ENCODE peak calls at places on chromosomes 3 and 15, in four cellular contexts. One of them, this sample, is unnamed.

GRCh38 chr3:141280086-141280485 is 48.5 kb downstream of the PXYLP1 start:
- DNase-seq in testis: no peak
- DNase-seq in A549: no peak
- DNase-seq in ovary: no peak
- DNase-seq in this sample: no peak

GRCh38 chr15:39497759-39498565 is 82.9 kb upstream of the THBS1 start:
- DNase-seq in ovary: no peak
- DNase-seq in A549: no peak
- DNase-seq in testis: no peak
- DNase-seq in this sample: no peak

GRCh38 chr3:47849186-47850061 is 46.5 kb downstream of the DHX30 start:
- DNase-seq in ovary: peak; percentile 37
- DNase-seq in testis: no peak
- DNase-seq in A549: no peak
- DNase-seq in this sample: no peak

GRCh38 chr3:170941551-170941950 is 33.1 kb upstream of the EIF5A2 start:
- DNase-seq in A549: no peak
- DNase-seq in testis: no peak
- DNase-seq in ovary: no peak
- DNase-seq in this sample: no peak

GRCh38 chr15:80526556-80527340 is 122.6 kb downstream of the ARNT2 start:
- DNase-seq in testis: no peak
- DNase-seq in ovary: no peak
- DNase-seq in A549: no peak
- DNase-seq in this sample: no peak

GRCh38 chr15:72784233-72784876 is 797 bp upstream of the ADPGK start:
- DNase-seq in A549: peak; percentile 87
- DNase-seq in ovary: peak; percentile 56
- DNase-seq in testis: peak; percentile 67
- DNase-seq in this sample: no peak

GRCh38 chr3:32886911-32887310 is 64.5 kb upstream of the CCR4 start:
- DNase-seq in ovary: no peak
- DNase-seq in testis: no peak
- DNase-seq in A549: no peak
- DNase-seq in this sample: no peak

GRCh38 chr3:86782271-86782670 is 208.7 kb downstream of the VGLL3 start:
- DNase-seq in A549: no peak
- DNase-seq in ovary: no peak
- DNase-seq in testis: no peak
- DNase-seq in this sample: no peak

GRCh38 chr3:175312766-175313165 is 453.6 kb downstream of the NAALADL2 start:
- DNase-seq in testis: no peak
- DNase-seq in A549: no peak
- DNase-seq in ovary: no peak
- DNase-seq in this sample: no peak

GRCh38 chr3:89419647-89420141 is 312.3 kb downstream of the EPHA3 start:
- DNase-seq in testis: no peak
- DNase-seq in ovary: no peak
- DNase-seq in A549: no peak
- DNase-seq in this sample: no peak

GRCh38 chr3:38283810-38284775 is 2.0 kb downstream of the SLC22A14 start:
- DNase-seq in A549: no peak
- DNase-seq in testis: no peak
- DNase-seq in ovary: no peak
- DNase-seq in this sample: no peak

GRCh38 chr3:128470134-128470915 is 3.6 kb upstream of the DNAJB8 start:
- DNase-seq in A549: no peak
- DNase-seq in testis: no peak
- DNase-seq in ovary: no peak
- DNase-seq in this sample: peak; percentile 60

GRCh38 chr3:59046839-59047238 is 3.0 kb downstream of the CFAP20DC start:
- DNase-seq in ovary: no peak
- DNase-seq in testis: no peak
- DNase-seq in A549: no peak
- DNase-seq in this sample: no peak

GRCh38 chr15:93830221-93830765 is 401.1 kb upstream of the MCTP2 start:
- DNase-seq in testis: no peak
- DNase-seq in A549: no peak
- DNase-seq in ovary: no peak
- DNase-seq in this sample: no peak

GRCh38 chr3:193118907-193119306 is 122.1 kb upstream of the PLAAT1 start:
- DNase-seq in ovary: no peak
- DNase-seq in testis: no peak
- DNase-seq in A549: no peak
- DNase-seq in this sample: no peak

GRCh38 chr3:139655880-139656279 is 21.9 kb downstream of the NMNAT3 start:
- DNase-seq in testis: no peak
- DNase-seq in ovary: no peak
- DNase-seq in A549: no peak
- DNase-seq in this sample: peak; percentile 33

GRCh38 chr3:121648219-121648958 is 12.3 kb downstream of the HCLS1 start:
- DNase-seq in testis: peak; percentile 67
- DNase-seq in A549: no peak
- DNase-seq in ovary: no peak
- DNase-seq in this sample: no peak

GRCh38 chr15:80176443-80176842 is 23.6 kb downstream of the FAH start:
- DNase-seq in testis: no peak
- DNase-seq in ovary: no peak
- DNase-seq in A549: no peak
- DNase-seq in this sample: no peak

GRCh38 chr15:47813985-47814384 is 96.7 kb downstream of the SEMA6D start:
- DNase-seq in A549: no peak
- DNase-seq in ovary: no peak
- DNase-seq in testis: no peak
- DNase-seq in this sample: no peak

GRCh38 chr3:104519468-104519867 is 847.2 kb upstream of the ALCAM start:
- DNase-seq in A549: no peak
- DNase-seq in testis: no peak
- DNase-seq in ovary: no peak
- DNase-seq in this sample: no peak

GRCh38 chr3:38554127-38554827 is 58.1 kb downstream of the EXOG start:
- DNase-seq in testis: no peak
- DNase-seq in A549: no peak
- DNase-seq in ovary: no peak
- DNase-seq in this sample: no peak

GRCh38 chr3:34377961-34378360 is 579.5 kb downstream of the PDCD6IP start:
- DNase-seq in A549: no peak
- DNase-seq in testis: no peak
- DNase-seq in ovary: no peak
- DNase-seq in this sample: no peak

GRCh38 chr15:31473384-31474058 is 146.9 kb downstream of the KLF13 start:
- DNase-seq in A549: no peak
- DNase-seq in ovary: no peak
- DNase-seq in testis: peak; percentile 11
- DNase-seq in this sample: peak; percentile 11

GRCh38 chr3:10262027-10262426 is 13.8 kb downstream of the TATDN2 start:
- DNase-seq in testis: no peak
- DNase-seq in ovary: no peak
- DNase-seq in A549: no peak
- DNase-seq in this sample: no peak

GRCh38 chr3:33372218-33373081 is 67.8 kb downstream of the UBP1 start:
- DNase-seq in ovary: peak; percentile 30
- DNase-seq in A549: peak; percentile 53
- DNase-seq in testis: peak; percentile 58
- DNase-seq in this sample: no peak

GRCh38 chr15:92625297-92625980 is 30.1 kb downstream of the FAM174B start:
- DNase-seq in testis: no peak
- DNase-seq in A549: no peak
- DNase-seq in ovary: no peak
- DNase-seq in this sample: no peak

GRCh38 chr3:128482857-128483656 is 9.9 kb downstream of the GATA2 start:
- DNase-seq in ovary: no peak
- DNase-seq in A549: no peak
- DNase-seq in testis: no peak
- DNase-seq in this sample: peak; percentile 90

GRCh38 chr3:187871204-187871591 is 125.9 kb upstream of the BCL6 start:
- DNase-seq in A549: no peak
- DNase-seq in ovary: no peak
- DNase-seq in testis: no peak
- DNase-seq in this sample: no peak

GRCh38 chr3:172513488-172513887 is 9.7 kb downstream of the TNFSF10 start:
- DNase-seq in A549: no peak
- DNase-seq in ovary: no peak
- DNase-seq in testis: no peak
- DNase-seq in this sample: no peak

GRCh38 chr3:183159319-183159718 is 3.2 kb downstream of the LAMP3 start:
- DNase-seq in testis: no peak
- DNase-seq in A549: no peak
- DNase-seq in ovary: no peak
- DNase-seq in this sample: no peak
- TF ChIP-seq POLR2A in testis: no peak
- TF ChIP-seq POLR2A in A549: no peak
- TF ChIP-seq POLR2A in ovary: no peak
- TF ChIP-seq POLR2A in this sample: no peak

DNA sequence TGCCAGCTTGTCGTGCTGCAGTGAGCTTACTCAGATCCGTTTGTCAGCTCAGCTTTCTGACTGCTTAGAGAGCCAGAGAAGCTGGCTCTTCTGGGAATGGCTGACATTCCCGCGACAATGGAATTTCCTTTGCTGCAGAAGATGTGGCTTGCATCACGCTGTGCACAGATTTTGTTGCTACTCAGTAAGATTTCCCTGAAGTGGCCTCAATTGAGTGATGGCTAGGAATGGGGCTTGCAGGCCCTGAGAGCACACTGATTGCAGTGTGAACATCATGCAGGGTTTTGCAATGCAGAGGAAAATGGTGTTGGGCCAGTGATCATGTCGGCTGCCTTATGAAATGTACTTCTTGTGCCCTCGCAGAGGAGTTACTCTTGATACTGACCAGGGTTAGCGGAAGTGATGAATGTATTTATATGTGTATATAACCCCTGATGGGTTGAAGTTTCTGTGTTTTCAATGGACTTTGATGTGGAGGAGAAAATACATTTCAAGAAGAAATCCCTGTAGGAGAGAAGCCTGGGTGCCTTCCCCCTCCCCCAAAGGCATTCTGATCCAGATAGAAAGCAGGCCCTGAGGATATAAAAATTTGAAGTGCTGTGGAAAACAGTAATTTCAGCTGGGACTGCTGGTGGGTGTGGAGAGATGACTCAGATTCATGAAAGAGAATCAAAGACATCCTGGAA is 102.5 kb upstream of the PDZRN3 start:
- DNase-seq in ovary: no peak
- DNase-seq in A549: no peak
- DNase-seq in testis: no peak
- DNase-seq in this sample: peak; percentile 70
- H3K27ac ChIP-seq in ovary: no peak overlapping the region
- H3K27ac ChIP-seq in A549: no peak overlapping the region
- H3K27ac ChIP-seq in testis: no peak overlapping the region
- H3K27ac ChIP-seq in this sample: peak overlapping the region; percentile 79

GRCh38 chr3:79018671-79019136 is 749.1 kb downstream of the ROBO1 start:
- DNase-seq in A549: peak; percentile 52
- DNase-seq in testis: peak; percentile 70
- DNase-seq in ovary: peak; percentile 60
- DNase-seq in this sample: peak; percentile 59
- H3K4me3 ChIP-seq in A549: peak overlapping the region; percentile 62
- H3K4me3 ChIP-seq in testis: peak overlapping the region; percentile 88
- H3K4me3 ChIP-seq in ovary: peak overlapping the region; percentile 89
- H3K4me3 ChIP-seq in this sample: peak overlapping the region; percentile 90

GRCh38 chr3:12868039-12869024 is 27.0 kb upstream of the RPL32 start:
- DNase-seq in A549: peak; percentile 88
- DNase-seq in testis: peak; percentile 91
- DNase-seq in ovary: peak; percentile 67
- DNase-seq in this sample: peak; percentile 82
- TF ChIP-seq POLR2A in A549: no peak
- TF ChIP-seq POLR2A in testis: no peak
- TF ChIP-seq POLR2A in ovary: no peak
- TF ChIP-seq POLR2A in this sample: no peak

GRCh38 chr15:74621546-74621920 is 5.9 kb downstream of the CLK3 start:
- DNase-seq in ovary: no peak
- DNase-seq in testis: no peak
- DNase-seq in A549: no peak
- DNase-seq in this sample: no peak
- H3K27ac ChIP-seq in ovary: no peak overlapping the region
- H3K27ac ChIP-seq in testis: no peak overlapping the region
- H3K27ac ChIP-seq in A549: no peak overlapping the region
- H3K27ac ChIP-seq in this sample: no peak overlapping the region

GRCh38 chr3:35748144-35748543 is 108.8 kb downstream of the ARPP21 start:
- DNase-seq in ovary: no peak
- DNase-seq in A549: no peak
- DNase-seq in testis: no peak
- DNase-seq in this sample: no peak
- H3K4me3 ChIP-seq in ovary: no peak overlapping the region
- H3K4me3 ChIP-seq in A549: no peak overlapping the region
- H3K4me3 ChIP-seq in testis: no peak overlapping the region
- H3K4me3 ChIP-seq in this sample: no peak overlapping the region

GRCh38 chr15:96331141-96331941 is 841 bp downstream of the NR2F2 start:
- DNase-seq in A549: peak; percentile 58
- DNase-seq in ovary: peak; percentile 45
- DNase-seq in testis: no peak
- DNase-seq in this sample: no peak

GRCh38 chr15:96333194-96334016 is 2.9 kb downstream of the NR2F2 start:
- DNase-seq in ovary: peak; percentile 55
- DNase-seq in testis: no peak
- DNase-seq in A549: no peak
- DNase-seq in this sample: peak; percentile 31

GRCh38 chr15:96332854-96333193 is 2.3 kb downstream of the NR2F2 start:
- DNase-seq in A549: no peak
- DNase-seq in testis: no peak
- DNase-seq in ovary: no peak
- DNase-seq in this sample: no peak

GRCh38 chr15:96330450-96331140 is at the start of gene NR2F2:
- DNase-seq in A549: peak; percentile 98
- DNase-seq in ovary: peak; percentile 98
- DNase-seq in testis: peak; percentile 98
- DNase-seq in this sample: peak; percentile 99

DNA sequence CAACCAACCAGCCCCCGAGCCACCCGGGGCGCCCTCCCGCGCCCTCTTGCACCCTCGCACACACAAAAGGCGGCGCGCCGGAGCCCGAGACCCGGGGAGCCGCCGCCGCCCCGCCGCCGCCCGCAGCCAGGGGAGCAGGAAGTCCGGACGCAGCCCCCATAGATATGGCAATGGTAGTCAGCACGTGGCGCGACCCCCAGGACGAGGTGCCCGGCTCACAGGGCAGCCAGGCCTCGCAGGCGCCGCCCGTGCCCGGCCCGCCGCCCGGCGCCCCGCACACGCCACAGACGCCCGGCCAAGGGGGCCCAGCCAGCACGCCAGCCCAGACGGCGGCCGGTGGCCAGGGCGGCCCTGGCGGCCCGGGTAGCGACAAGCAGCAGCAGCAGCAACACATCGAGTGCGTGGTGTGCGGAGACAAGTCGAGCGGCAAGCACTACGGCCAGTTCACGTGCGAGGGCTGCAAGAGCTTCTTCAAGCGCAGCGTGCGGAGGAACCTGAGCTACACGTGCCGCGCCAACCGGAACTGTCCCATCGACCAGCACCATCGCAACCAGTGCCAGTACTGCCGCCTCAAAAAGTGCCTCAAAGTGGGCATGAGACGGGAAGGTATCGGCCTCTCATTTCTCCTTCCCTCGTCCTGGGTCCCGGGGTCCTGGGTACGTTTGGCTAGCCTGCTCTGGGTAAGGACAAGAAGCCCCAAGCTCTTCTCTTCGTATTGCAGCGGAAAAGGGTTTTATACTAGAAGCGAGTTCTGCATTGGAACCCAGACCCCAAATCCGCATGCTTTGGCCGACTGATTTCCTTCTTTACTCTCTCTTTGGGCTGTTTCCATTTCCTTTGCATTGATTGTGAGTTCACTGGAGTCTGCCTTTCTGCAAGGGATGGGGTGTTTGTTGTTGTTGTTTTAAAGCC is 1.7 kb downstream of the NR2F2 start:
- DNase-seq in A549: peak; percentile 79
- DNase-seq in ovary: peak; percentile 48
- DNase-seq in testis: no peak
- DNase-seq in this sample: no peak
- TF ChIP-seq POLR2A in A549: peak; percentile 57
- TF ChIP-seq POLR2A in ovary: peak; percentile 15
- TF ChIP-seq POLR2A in testis: no peak
- TF ChIP-seq POLR2A in this sample: no peak